ENCODE peak calls at places on chromosome X, in nine cellular contexts. L is astrocyte; B is thoracic aorta; X is effector memory CD4-positive, alpha-beta T cell; Z is ovary; H is esophagus squamous epithelium; S is Karpas-422; I is mesendoderm; P is heart left ventricle. C is an unnamed sample.
A peak's percentile ranks its signal among the peaks of the same experiment; 100 is the strongest.

GRCh38 chrX:24703185-24703494 is 9.4 kb downstream of the POLA1 start:
- DNase-seq in L (no peak), B (no peak), X (no peak), Z (no peak), H (no peak), S (no peak), I (no peak), P (no peak), C (no peak)

GRCh38 chrX:41711021-41711667 is 12.8 kb upstream of the GPR82 start:
- DNase-seq in L (no peak), B (no peak), X (no peak), Z (no peak), H (no peak), S (no peak), I (peak; percentile 30), P (no peak), C (no peak)

GRCh38 chrX:819684-820083 is 189.1 kb downstream of the SHOX start:
- DNase-seq in L (no peak), B (no peak), X (no peak), Z (no peak), H (no peak), S (no peak), I (no peak), P (no peak), C (no peak)

GRCh38 chrX:153806999-153807575 is 12.6 kb downstream of the SSR4 start:
- DNase-seq in L (no peak), B (no peak), X (no peak), Z (no peak), H (no peak), S (no peak), I (no peak), P (no peak), C (no peak)

GRCh38 chrX:102659790-102660757 is 8.8 kb downstream of the GPRASP1 start:
- DNase-seq in L (peak; percentile 38), B (peak; percentile 29), X (peak; percentile 69), Z (peak; percentile 83), H (peak; percentile 16), S (peak; percentile 90), I (peak; percentile 78), P (peak; percentile 84), C (peak; percentile 73)

GRCh38 chrX:13994104-13994503 is 35.6 kb downstream of the GEMIN8 start:
- DNase-seq in L (no peak), B (no peak), X (no peak), Z (no peak), H (no peak), S (no peak), I (no peak), P (no peak), C (no peak)

GRCh38 chrX:70479197-70479969 is 34.7 kb downstream of the DLG3 start:
- DNase-seq in L (peak; percentile 68), B (no peak), X (no peak), Z (no peak), H (no peak), S (no peak), I (no peak), P (no peak), C (peak; percentile 5)

GRCh38 chrX:114201622-114202021 is 382.3 kb upstream of the HTR2C start:
- DNase-seq in L (no peak), B (no peak), X (no peak), Z (no peak), H (no peak), S (no peak), I (peak; percentile 35), P (no peak), C (no peak)

GRCh38 chrX:151902813-151903591 is 9.7 kb upstream of the MAGEA4 start:
- DNase-seq in L (peak; percentile 88), B (no peak), X (no peak), Z (no peak), H (no peak), S (no peak), I (peak; percentile 1), P (peak; percentile 76), C (peak; percentile 4)

GRCh38 chrX:10195947-10196346 is 39.2 kb downstream of the CLCN4 start:
- DNase-seq in L (no peak), B (no peak), X (no peak), Z (no peak), H (no peak), S (no peak), I (no peak), P (no peak), C (no peak)

GRCh38 chrX:10193587-10193986 is 36.8 kb downstream of the CLCN4 start:
- DNase-seq in L (no peak), B (no peak), X (no peak), Z (no peak), H (no peak), S (no peak), I (no peak), P (no peak), C (no peak)

GRCh38 chrX:10198254-10198653 is 41.5 kb downstream of the CLCN4 start:
- DNase-seq in L (peak; percentile 23), B (no peak), X (no peak), Z (no peak), H (no peak), S (no peak), I (no peak), P (no peak), C (no peak)

GRCh38 chrX:10197597-10198210 is 40.9 kb downstream of the CLCN4 start:
- DNase-seq in L (peak; percentile 35), B (no peak), X (no peak), Z (no peak), H (no peak), S (no peak), I (no peak), P (peak; percentile 54), C (no peak)

GRCh38 chrX:10195425-10195824 is 38.6 kb downstream of the CLCN4 start:
- DNase-seq in L (no peak), B (no peak), X (no peak), Z (no peak), H (no peak), S (no peak), I (no peak), P (no peak), C (no peak)
- H3K4me1 ChIP-seq in L (no peaks in the 10 kb centered on the region), B (no peaks in the 10 kb centered on the region), X (no peaks in the 10 kb centered on the region), Z (no peaks in the 10 kb centered on the region), H (no peaks in the 10 kb centered on the region), S (peaks cover 18% of the 10 kb centered on the region), I (no peaks in the 10 kb centered on the region), P (no peaks in the 10 kb centered on the region), C (no peaks in the 10 kb centered on the region)

DNA sequence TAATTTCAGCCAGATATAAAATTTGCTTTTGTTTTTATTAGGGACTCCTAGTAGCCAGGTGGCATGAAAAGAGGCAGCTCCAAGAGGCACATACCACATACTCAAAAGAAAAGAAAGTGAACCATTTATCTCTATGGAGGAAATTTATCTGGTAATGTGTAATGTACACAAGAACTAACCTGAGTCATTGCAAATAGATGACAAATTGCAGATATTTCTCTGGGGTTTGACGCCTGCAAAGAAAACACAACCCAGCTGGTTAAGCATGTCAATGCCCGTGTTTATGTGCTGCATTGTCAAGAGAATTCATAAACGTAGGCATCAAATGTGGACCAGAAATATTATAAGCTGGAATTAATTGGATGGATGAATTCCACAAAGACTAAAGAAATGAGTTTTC is 46.9 kb upstream of the PHKA2 start:
- DNase-seq in L (no peak), B (no peak), X (no peak), Z (no peak), H (no peak), S (no peak), I (no peak), P (no peak), C (no peak)
- H3K4me1 ChIP-seq in L (no peaks in the 10 kb centered on the region), B (no peaks in the 10 kb centered on the region), X (no peaks in the 10 kb centered on the region), Z (no peaks in the 10 kb centered on the region), H (no peaks in the 10 kb centered on the region), S (no peaks in the 10 kb centered on the region), I (no peaks in the 10 kb centered on the region), P (no peaks in the 10 kb centered on the region), C (no peaks in the 10 kb centered on the region)

DNA sequence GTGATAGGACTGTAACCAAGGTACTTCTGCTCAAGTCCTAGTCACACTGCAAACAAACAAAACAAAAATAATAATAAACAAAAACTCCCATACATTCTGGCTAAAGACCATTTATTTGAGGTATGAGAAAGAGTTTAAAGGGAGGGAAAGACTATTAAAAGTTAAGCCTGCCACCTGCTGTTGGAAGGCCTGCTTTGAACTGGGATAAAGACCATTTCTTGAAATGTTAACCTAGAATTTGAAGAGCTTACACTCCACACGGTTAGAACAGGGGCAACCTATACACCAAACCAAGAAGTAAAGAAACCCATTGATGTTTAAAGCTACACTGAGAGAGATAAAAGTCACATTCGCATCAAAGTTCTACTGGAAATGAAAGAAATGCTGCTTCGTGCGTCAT is 548.7 kb upstream of the DIPK2B start:
- DNase-seq in L (no peak), B (no peak), X (no peak), Z (peak; percentile 24), H (no peak), S (peak; percentile 50), I (no peak), P (no peak), C (no peak)
- H3K4me1 ChIP-seq in L (peaks cover 52% of the 10 kb centered on the region), B (peaks cover 17% of the 10 kb centered on the region), X (peaks cover 10% of the 10 kb centered on the region), Z (peaks cover 2% of the 10 kb centered on the region), H (peaks cover 16% of the 10 kb centered on the region), S (no peaks in the 10 kb centered on the region), I (no peaks in the 10 kb centered on the region), P (peaks cover 4% of the 10 kb centered on the region), C (no peaks in the 10 kb centered on the region)

DNA sequence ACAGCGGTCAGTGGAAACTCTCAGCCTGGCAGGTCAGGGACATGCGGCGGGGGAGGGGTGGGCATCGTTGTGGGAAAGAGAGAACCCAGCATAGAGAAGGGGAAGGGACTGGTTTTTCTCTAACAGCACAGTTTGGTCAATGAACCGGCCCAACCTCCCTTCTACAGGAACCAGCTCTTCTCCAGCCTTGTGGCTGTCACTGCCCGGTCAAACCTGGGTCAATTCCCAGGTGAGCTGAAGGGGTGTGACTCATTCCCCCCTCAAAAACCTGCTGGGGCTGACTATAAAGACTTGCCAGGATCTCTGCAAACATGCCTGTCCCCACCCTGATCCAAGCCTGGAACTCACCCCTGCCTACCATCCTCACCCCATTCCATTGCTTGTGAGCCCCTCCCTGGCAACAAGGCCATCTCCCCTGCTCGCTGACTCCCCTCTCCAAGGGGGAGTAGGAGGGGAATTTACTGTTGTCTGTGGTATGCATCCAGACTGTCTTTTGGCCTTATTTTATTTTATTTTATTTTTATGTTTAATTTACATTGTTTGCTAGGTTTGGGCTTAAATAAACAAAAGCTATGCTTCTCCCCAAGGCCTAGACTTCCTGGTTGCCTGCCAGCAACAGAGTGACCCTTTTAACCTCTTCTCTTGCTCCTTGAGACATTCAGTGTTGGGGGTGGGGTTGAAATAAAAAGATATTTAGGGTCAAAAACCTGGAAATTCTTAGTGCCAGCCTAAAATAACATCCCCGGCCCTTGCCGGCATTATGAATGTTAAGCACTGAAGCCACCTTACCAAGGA is 49.6 kb downstream of the TSC22D3 start:
- DNase-seq in L (no peak), B (no peak), X (no peak), Z (peak; percentile 47), H (no peak), S (no peak), I (no peak), P (no peak), C (no peak)
- H3K4me1 ChIP-seq in L (no peaks in the 10 kb centered on the region), B (peaks cover 44% of the 10 kb centered on the region), X (no peaks in the 10 kb centered on the region), Z (peaks cover 24% of the 10 kb centered on the region), H (peaks cover 38% of the 10 kb centered on the region), S (peaks cover 11% of the 10 kb centered on the region), I (no peaks in the 10 kb centered on the region), P (peaks cover 37% of the 10 kb centered on the region), C (no peaks in the 10 kb centered on the region)

DNA sequence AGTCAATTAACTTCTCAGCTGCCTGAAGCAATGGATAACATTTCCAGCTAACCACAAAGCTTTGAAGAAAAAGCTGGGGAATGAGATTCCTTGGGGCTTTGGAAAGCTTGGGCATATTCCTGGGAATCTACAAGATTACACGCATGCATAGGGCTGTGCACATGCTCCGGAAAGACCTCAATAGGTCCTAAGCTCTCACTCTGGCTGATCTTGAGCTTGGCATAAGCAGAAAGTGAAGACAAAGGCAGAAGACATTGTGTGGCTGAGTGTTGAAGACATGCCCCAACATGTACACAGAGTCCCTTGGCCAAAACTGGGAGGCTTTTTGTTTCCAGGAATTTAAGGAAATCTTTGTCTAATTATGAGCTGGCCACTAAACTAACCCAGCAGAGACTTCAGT is 31.2 kb downstream of the ATG4A start:
- DNase-seq in L (peak; percentile 72), B (no peak), X (no peak), Z (no peak), H (no peak), S (no peak), I (no peak), P (no peak), C (no peak)
- H3K4me1 ChIP-seq in L (peaks cover 12% of the 10 kb centered on the region), B (no peaks in the 10 kb centered on the region), X (no peaks in the 10 kb centered on the region), Z (no peaks in the 10 kb centered on the region), H (peaks cover 4% of the 10 kb centered on the region), S (peaks cover 11% of the 10 kb centered on the region), I (no peaks in the 10 kb centered on the region), P (peaks cover 36% of the 10 kb centered on the region), C (no peaks in the 10 kb centered on the region)